ENCODE peak calls at places on chromosomes 5 and 9, in five cellular contexts. N, E, M, P and L are unnamed samples.

GRCh38 chr5:61440596-61440995 is 108.5 kb downstream of the ZSWIM6 start:
- DNase-seq in E (no peak), P (no peak), M (no peak), N (no peak), L (no peak)

GRCh38 chr5:122350496-122350895 is 38.5 kb downstream of the SNCAIP start:
- DNase-seq in E (no peak), N (no peak), P (no peak), M (no peak), L (no peak)

GRCh38 chr5:16540421-16540820 is 74.8 kb upstream of the ZNF622 start:
- DNase-seq in M (no peak), P (peak), N (no peak), E (peak), L (peak)

GRCh38 chr5:169856571-169856970 is 123.7 kb downstream of the INSYN2B start:
- DNase-seq in E (peak), M (no peak), P (no peak), N (no peak), L (peak)

GRCh38 chr5:18305288-18305899 is 671.1 kb downstream of the TAF11L14 start:
- DNase-seq in M (no peak), N (peak), P (peak), E (peak), L (peak)

GRCh38 chr5:140261403-140262171 is 41.3 kb downstream of the PFDN1 start:
- DNase-seq in M (peak), N (no peak), P (peak), E (peak), L (peak)

GRCh38 chr9:18173923-18174322 is 300.0 kb upstream of the ADAMTSL1 start:
- DNase-seq in P (no peak), E (no peak), N (no peak), M (no peak), L (no peak)

GRCh38 chr5:56489272-56489671 is 256.1 kb upstream of the ANKRD55 start:
- DNase-seq in E (no peak), M (no peak), P (no peak), N (no peak), L (no peak)

GRCh38 chr9:72564517-72565281 is 43.3 kb downstream of the TMC1 start:
- DNase-seq in M (no peak), P (no peak), N (no peak), E (no peak), L (no peak)

DNA sequence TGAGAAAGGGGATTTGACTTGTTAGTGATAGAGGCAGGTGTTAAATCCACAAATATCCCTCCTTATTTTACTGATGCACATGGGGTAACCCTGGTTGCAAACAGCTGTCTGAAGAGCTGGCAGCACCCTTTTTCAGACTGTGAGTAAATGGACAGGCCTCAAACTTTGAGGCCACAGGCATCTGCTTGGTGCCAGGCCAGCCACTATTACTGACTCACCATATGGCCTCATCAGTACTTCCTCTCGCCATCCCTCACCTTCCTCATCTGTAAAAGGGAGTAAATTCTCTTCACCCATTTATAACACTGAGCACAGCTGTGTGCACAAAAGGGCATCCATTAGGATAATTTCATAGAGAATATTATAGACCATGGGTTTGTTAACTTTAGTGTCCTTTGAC is 11.9 kb upstream of the TNIP1 start:
- DNase-seq in M (no peak), P (no peak), N (no peak), E (peak), L (peak)
- H3K27ac ChIP-seq in M (no peak), P (no peak), N (no peak), E (peak), L (peak)

GRCh38 chr5:150179221-150179620 is 10.6 kb upstream of the SLC6A7 start:
- DNase-seq in E (no peak), M (no peak), P (no peak), N (no peak), L (no peak)
- H3K27ac ChIP-seq in E (no peak), M (no peak), P (no peak), N (no peak), L (no peak)

DNA sequence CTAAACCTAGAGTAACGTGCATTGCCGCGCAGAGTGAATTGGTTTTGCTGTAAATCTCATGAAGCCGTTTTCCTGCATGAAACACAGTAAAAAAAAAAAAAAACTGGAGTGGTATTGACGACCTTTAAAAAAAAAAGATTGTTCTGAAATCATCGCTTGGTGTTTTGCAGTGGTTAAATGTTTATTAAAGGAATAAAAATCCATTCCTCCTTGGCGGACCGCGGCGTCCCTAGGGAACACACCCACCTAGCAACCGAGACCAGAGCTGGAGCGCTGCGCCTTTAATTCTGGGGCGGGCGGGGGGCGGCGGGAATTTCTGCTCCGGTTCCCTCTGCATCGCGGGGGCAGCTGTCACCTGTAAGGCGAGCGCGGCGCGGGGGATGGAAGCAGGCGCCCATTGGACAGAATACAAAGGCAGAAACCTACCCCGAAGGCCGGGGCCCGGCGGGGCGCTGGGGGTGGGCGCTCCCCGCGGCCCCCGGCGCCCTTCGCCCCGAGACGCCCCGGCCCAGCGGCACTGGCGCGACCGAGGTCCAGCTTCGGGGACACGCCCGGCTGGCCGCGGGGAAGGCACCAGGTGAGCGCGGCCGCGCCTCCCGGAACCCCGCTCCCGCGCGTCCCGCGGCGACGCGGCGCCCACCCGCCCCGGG is at the start of gene SOWAHA:
- DNase-seq in P (peak), E (no peak), N (peak), M (peak), L (no peak)
- H3K27ac ChIP-seq in P (peak), E (no peak), N (no peak), M (no peak), L (no peak)

GRCh38 chr9:134777153-134777552 is 103.5 kb upstream of the FCN2 start:
- DNase-seq in P (no peak), N (no peak), E (no peak), M (no peak), L (no peak)
- H3K27ac ChIP-seq in P (no peak), N (no peak), E (no peak), M (no peak), L (no peak)

GRCh38 chr5:142290574-142291299 is 34.1 kb downstream of the SPRY4 start:
- DNase-seq in P (no peak), N (no peak), E (peak), M (no peak), L (no peak)
- H3K27ac ChIP-seq in P (no peak), N (no peak), E (no peak), M (no peak), L (no peak)

GRCh38 chr9:121902483-121903135 is 190.5 kb downstream of the TTLL11 start:
- DNase-seq in E (peak), P (no peak), N (no peak), M (no peak), L (peak)

GRCh38 chr9:121897140-121897539 is 196.0 kb downstream of the TTLL11 start:
- DNase-seq in P (no peak), M (no peak), E (no peak), N (no peak), L (no peak)

GRCh38 chr9:121900163-121900562 is 192.9 kb downstream of the TTLL11 start:
- DNase-seq in N (no peak), P (no peak), M (no peak), E (no peak), L (no peak)

GRCh38 chr9:121906074-121906520 is 187.0 kb downstream of the TTLL11 start:
- DNase-seq in P (no peak), E (peak), N (no peak), M (no peak), L (peak)

GRCh38 chr9:121901616-121902015 is 191.5 kb downstream of the TTLL11 start:
- DNase-seq in N (no peak), E (no peak), P (no peak), M (no peak), L (no peak)
- H3K27ac ChIP-seq in N (no peak), E (peak), P (no peak), M (no peak), L (no peak)

DNA sequence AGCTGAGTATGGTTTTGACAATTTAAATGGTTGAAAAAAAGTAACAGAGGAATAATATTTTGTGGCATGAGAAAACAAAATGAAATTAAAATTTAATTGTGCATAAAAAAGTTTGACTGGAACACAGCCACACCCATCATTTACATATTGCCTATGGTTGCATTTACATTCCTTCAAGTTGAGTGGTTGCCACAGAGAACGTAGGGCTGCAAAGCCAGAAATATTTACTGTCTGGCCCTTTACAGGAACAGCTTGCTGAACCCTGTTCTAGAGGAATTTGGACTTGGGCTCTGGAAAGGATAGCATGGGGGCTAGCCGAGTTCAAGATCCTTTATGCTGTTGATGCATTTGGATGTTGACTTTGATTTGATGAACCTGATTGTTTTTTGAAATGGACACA is 197.5 kb upstream of the CLINT1 start:
- DNase-seq in P (no peak), E (peak), M (no peak), N (no peak), L (no peak)
- H3K27ac ChIP-seq in P (no peak), E (no peak), M (no peak), N (no peak), L (no peak)

GRCh38 chr5:149694007-149694406 is 36.1 kb upstream of the PPARGC1B start:
- DNase-seq in P (no peak), N (no peak), M (no peak), E (no peak), L (no peak)
- H3K27ac ChIP-seq in P (no peak), N (no peak), M (no peak), E (no peak), L (no peak)

DNA sequence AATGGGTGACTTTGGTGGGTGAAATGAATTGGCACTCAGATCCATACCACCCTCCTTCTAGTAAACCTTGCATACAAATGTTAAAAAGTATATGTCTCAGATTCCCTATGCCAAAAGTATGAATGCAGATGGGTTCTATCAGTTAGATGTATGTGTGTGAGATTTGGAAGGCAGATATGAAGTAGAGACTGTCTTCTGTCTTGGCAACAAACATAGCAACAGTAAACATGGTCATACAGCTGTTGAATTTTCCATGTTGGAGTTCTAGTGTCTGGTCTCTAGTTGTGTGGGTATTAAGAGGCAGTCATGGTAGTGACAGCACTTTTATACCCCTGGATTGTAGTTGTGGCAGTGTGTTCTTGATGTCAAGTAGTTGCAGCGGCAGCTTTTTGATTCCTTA is 125.6 kb upstream of the PITX1 start:
- DNase-seq in E (no peak), M (no peak), N (no peak), P (no peak), L (peak)
- H3K27ac ChIP-seq in E (no peak), M (no peak), N (no peak), P (no peak), L (no peak)

DNA sequence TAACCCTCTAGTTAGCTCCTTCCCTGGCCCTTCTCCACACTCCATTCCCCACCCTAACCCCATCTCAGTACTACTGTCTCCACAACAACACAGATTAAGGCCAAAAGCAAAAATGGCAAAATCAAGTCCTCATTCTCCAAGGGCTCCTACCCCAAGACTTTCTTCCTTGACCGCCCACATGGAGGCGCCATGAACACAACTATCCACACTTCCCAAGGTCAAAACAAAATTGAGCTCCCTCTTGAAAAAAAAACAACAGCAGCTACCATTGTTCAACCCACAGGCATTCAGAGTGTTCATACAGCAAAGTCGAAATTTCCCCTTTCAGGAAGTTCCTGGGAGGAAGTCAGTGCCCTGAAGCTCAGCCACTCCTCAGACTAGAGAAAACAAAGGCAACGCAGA is 54.4 kb downstream of the GNAQ start:
- DNase-seq in M (peak), N (peak), P (peak), E (peak), L (peak)
- H3K27ac ChIP-seq in M (no peak), N (peak), P (peak), E (peak), L (peak)